ENCODE peak calls at places on chromosomes 2 and 18, in six cellular contexts. One of them, this sample, is unnamed.

GRCh38 chr18:61926532-61926931 is 33.7 kb upstream of the RNF152 start:
- DNase-seq in Right ventricle myocardium superior: no peak
- DNase-seq in stimulated activated CD4-positive, alpha-beta T cell treated with anti-CD3 and anti-CD28 coated beads, Interleukin-2, amount 100 ng/mL, for 24 hours: peak; percentile 35
- DNase-seq in stromal cell of bone marrow: no peak
- DNase-seq in choroid plexus epithelial cell: no peak
- DNase-seq in GM13977: no peak
- DNase-seq in this sample: no peak

GRCh38 chr18:23277399-23277798 is 142.1 kb downstream of the CABLES1 start:
- DNase-seq in Right ventricle myocardium superior: no peak
- DNase-seq in stimulated activated CD4-positive, alpha-beta T cell treated with anti-CD3 and anti-CD28 coated beads, Interleukin-2, amount 100 ng/mL, for 24 hours: no peak
- DNase-seq in stromal cell of bone marrow: no peak
- DNase-seq in choroid plexus epithelial cell: no peak
- DNase-seq in GM13977: no peak
- DNase-seq in this sample: no peak

GRCh38 chr2:60466161-60466702 is 87.2 kb downstream of the BCL11A start:
- DNase-seq in Right ventricle myocardium superior: no peak
- DNase-seq in stimulated activated CD4-positive, alpha-beta T cell treated with anti-CD3 and anti-CD28 coated beads, Interleukin-2, amount 100 ng/mL, for 24 hours: no peak
- DNase-seq in stromal cell of bone marrow: no peak
- DNase-seq in choroid plexus epithelial cell: no peak
- DNase-seq in GM13977: no peak
- DNase-seq in this sample: no peak

GRCh38 chr2:207071820-207072219 is 93.9 kb downstream of the KLF7 start:
- DNase-seq in Right ventricle myocardium superior: no peak
- DNase-seq in stimulated activated CD4-positive, alpha-beta T cell treated with anti-CD3 and anti-CD28 coated beads, Interleukin-2, amount 100 ng/mL, for 24 hours: no peak
- DNase-seq in stromal cell of bone marrow: no peak
- DNase-seq in choroid plexus epithelial cell: no peak
- DNase-seq in GM13977: peak; percentile 45
- DNase-seq in this sample: no peak

GRCh38 chr2:174145827-174146226 is 102.5 kb downstream of the OLA1 start:
- DNase-seq in Right ventricle myocardium superior: no peak
- DNase-seq in stimulated activated CD4-positive, alpha-beta T cell treated with anti-CD3 and anti-CD28 coated beads, Interleukin-2, amount 100 ng/mL, for 24 hours: no peak
- DNase-seq in stromal cell of bone marrow: no peak
- DNase-seq in choroid plexus epithelial cell: peak; percentile 53
- DNase-seq in GM13977: no peak
- DNase-seq in this sample: no peak

GRCh38 chr2:237421542-237422047 is 7.6 kb upstream of the COL6A3 start:
- DNase-seq in Right ventricle myocardium superior: peak; percentile 88
- DNase-seq in stimulated activated CD4-positive, alpha-beta T cell treated with anti-CD3 and anti-CD28 coated beads, Interleukin-2, amount 100 ng/mL, for 24 hours: peak; percentile 88
- DNase-seq in stromal cell of bone marrow: peak; percentile 71
- DNase-seq in choroid plexus epithelial cell: peak; percentile 92
- DNase-seq in GM13977: peak; percentile 70
- DNase-seq in this sample: peak; percentile 76

GRCh38 chr2:103788875-103789715 is 1027.3 kb downstream of the TMEM182 start:
- DNase-seq in Right ventricle myocardium superior: no peak
- DNase-seq in stimulated activated CD4-positive, alpha-beta T cell treated with anti-CD3 and anti-CD28 coated beads, Interleukin-2, amount 100 ng/mL, for 24 hours: no peak
- DNase-seq in stromal cell of bone marrow: no peak
- DNase-seq in choroid plexus epithelial cell: peak; percentile 4
- DNase-seq in GM13977: no peak
- DNase-seq in this sample: peak; percentile 55

GRCh38 chr18:14144628-14144895 is 12.3 kb upstream of the ZNF519 start:
- DNase-seq in Right ventricle myocardium superior: no peak
- DNase-seq in stimulated activated CD4-positive, alpha-beta T cell treated with anti-CD3 and anti-CD28 coated beads, Interleukin-2, amount 100 ng/mL, for 24 hours: no peak
- DNase-seq in stromal cell of bone marrow: no peak
- DNase-seq in choroid plexus epithelial cell: no peak
- DNase-seq in GM13977: no peak
- DNase-seq in this sample: no peak

GRCh38 chr2:25453199-25453903 is 111.6 kb upstream of the DNMT3A start:
- DNase-seq in Right ventricle myocardium superior: no peak
- DNase-seq in stimulated activated CD4-positive, alpha-beta T cell treated with anti-CD3 and anti-CD28 coated beads, Interleukin-2, amount 100 ng/mL, for 24 hours: peak; percentile 40
- DNase-seq in stromal cell of bone marrow: peak; percentile 18
- DNase-seq in choroid plexus epithelial cell: no peak
- DNase-seq in GM13977: peak; percentile 71
- DNase-seq in this sample: no peak

GRCh38 chr2:152874955-152875354 is 156.5 kb downstream of the ARL6IP6 start:
- DNase-seq in Right ventricle myocardium superior: no peak
- DNase-seq in stimulated activated CD4-positive, alpha-beta T cell treated with anti-CD3 and anti-CD28 coated beads, Interleukin-2, amount 100 ng/mL, for 24 hours: no peak
- DNase-seq in stromal cell of bone marrow: no peak
- DNase-seq in choroid plexus epithelial cell: no peak
- DNase-seq in GM13977: no peak
- DNase-seq in this sample: no peak

GRCh38 chr2:211035548-211036185 is 479.3 kb downstream of the CPS1 start:
- DNase-seq in Right ventricle myocardium superior: no peak
- DNase-seq in stimulated activated CD4-positive, alpha-beta T cell treated with anti-CD3 and anti-CD28 coated beads, Interleukin-2, amount 100 ng/mL, for 24 hours: no peak
- DNase-seq in stromal cell of bone marrow: peak; percentile 8
- DNase-seq in choroid plexus epithelial cell: peak; percentile 67
- DNase-seq in GM13977: no peak
- DNase-seq in this sample: peak; percentile 15

GRCh38 chr2:172672999-172673726 is 62.5 kb upstream of the RAPGEF4 start:
- DNase-seq in Right ventricle myocardium superior: no peak
- DNase-seq in stimulated activated CD4-positive, alpha-beta T cell treated with anti-CD3 and anti-CD28 coated beads, Interleukin-2, amount 100 ng/mL, for 24 hours: no peak
- DNase-seq in stromal cell of bone marrow: no peak
- DNase-seq in choroid plexus epithelial cell: peak; percentile 74
- DNase-seq in GM13977: no peak
- DNase-seq in this sample: no peak

GRCh38 chr18:59266019-59266369 is 7.3 kb downstream of the RAX start:
- DNase-seq in Right ventricle myocardium superior: no peak
- DNase-seq in stimulated activated CD4-positive, alpha-beta T cell treated with anti-CD3 and anti-CD28 coated beads, Interleukin-2, amount 100 ng/mL, for 24 hours: no peak
- DNase-seq in stromal cell of bone marrow: no peak
- DNase-seq in choroid plexus epithelial cell: no peak
- DNase-seq in GM13977: no peak
- DNase-seq in this sample: no peak

GRCh38 chr2:237491515-237492118 is 4.6 kb downstream of the MLPH start:
- DNase-seq in Right ventricle myocardium superior: no peak
- DNase-seq in stimulated activated CD4-positive, alpha-beta T cell treated with anti-CD3 and anti-CD28 coated beads, Interleukin-2, amount 100 ng/mL, for 24 hours: no peak
- DNase-seq in stromal cell of bone marrow: no peak
- DNase-seq in choroid plexus epithelial cell: no peak
- DNase-seq in GM13977: no peak
- DNase-seq in this sample: no peak

GRCh38 chr2:65435625-65436168 is 3.3 kb upstream of the SPRED2 start:
- DNase-seq in Right ventricle myocardium superior: peak; percentile 91
- DNase-seq in stimulated activated CD4-positive, alpha-beta T cell treated with anti-CD3 and anti-CD28 coated beads, Interleukin-2, amount 100 ng/mL, for 24 hours: peak; percentile 61
- DNase-seq in stromal cell of bone marrow: peak; percentile 79
- DNase-seq in choroid plexus epithelial cell: peak; percentile 92
- DNase-seq in GM13977: peak; percentile 86
- DNase-seq in this sample: peak; percentile 68

GRCh38 chr18:715626-716025 is 3.2 kb upstream of the ENOSF1 start:
- DNase-seq in Right ventricle myocardium superior: no peak
- DNase-seq in stimulated activated CD4-positive, alpha-beta T cell treated with anti-CD3 and anti-CD28 coated beads, Interleukin-2, amount 100 ng/mL, for 24 hours: no peak
- DNase-seq in stromal cell of bone marrow: peak; percentile 59
- DNase-seq in choroid plexus epithelial cell: peak; percentile 31
- DNase-seq in GM13977: no peak
- DNase-seq in this sample: peak; percentile 60

This sample was measured in astrocyte of the cerebellum.